ENCODE peak calls at places on chromosomes 6 and 20, in nine cellular contexts. B is NCI-H510A treated with DMSO at 0.1 percent for 48 hours; J is activated CD4-positive, alpha-beta T cell treated with anti-CD3 and anti-CD28 coated beads, Interleukin-2, amount 10 ng/mL, durations not matched to agents 7 days and 5 days; Y is CD8-positive, alpha-beta memory T cell; R is heart right ventricle; H is IMR-90; U is H7; C is PC-3; X is stromal cell of bone marrow. I is an unnamed sample.

GRCh38 chr6:123276439-123277045 is 280.5 kb downstream of the CLVS2 start:
- DNase-seq in U (peak; percentile 0), Y (no peak), J (no peak), X (no peak), R (no peak), C (no peak), B (no peak), H (no peak), I (peak; percentile 56)

GRCh38 chr20:33387177-33387576 is 14.1 kb downstream of the CDK5RAP1 start:
- DNase-seq in U (no peak), J (no peak), C (no peak), R (peak; percentile 47), H (peak; percentile 28), X (no peak), Y (no peak), B (no peak), I (no peak)

GRCh38 chr6:30837870-30838269 is 46.4 kb upstream of the DDR1 start:
- DNase-seq in U (no peak), C (peak; percentile 32), B (no peak), R (no peak), J (no peak), X (no peak), Y (no peak), H (no peak), I (no peak)

GRCh38 chr6:37535701-37536461 is 36.2 kb upstream of the CCDC167 start:
- DNase-seq in B (peak; percentile 52), Y (no peak), J (no peak), U (peak; percentile 82), X (no peak), R (no peak), C (peak; percentile 40), H (no peak), I (peak; percentile 75)

GRCh38 chr6:2127484-2127911 is 117.9 kb downstream of the GMDS start:
- DNase-seq in C (no peak), J (no peak), Y (peak; percentile 3), B (no peak), H (no peak), X (no peak), R (peak; percentile 74), U (peak; percentile 16), I (no peak)

GRCh38 chr20:63690898-63691710 is 5.3 kb upstream of the TNFRSF6B start:
- DNase-seq in Y (no peak), R (no peak), B (no peak), J (no peak), X (no peak), H (no peak), U (peak; percentile 76), C (no peak), I (no peak)

GRCh38 chr20:51458751-51459439 is 83.6 kb downstream of the NFATC2 start:
- DNase-seq in U (no peak), Y (no peak), J (no peak), X (no peak), R (no peak), C (no peak), B (no peak), H (no peak), I (no peak)

GRCh38 chr6:54654376-54654775 is 192.2 kb upstream of the FAM83B start:
- DNase-seq in U (no peak), J (no peak), R (no peak), Y (no peak), B (no peak), C (peak; percentile 26), X (no peak), H (no peak), I (no peak)

GRCh38 chr6:71383891-71384489 is 95.4 kb downstream of the OGFRL1 start:
- DNase-seq in X (no peak), J (peak; percentile 15), B (peak; percentile 7), U (peak; percentile 1), Y (no peak), R (no peak), C (peak; percentile 72), H (peak; percentile 72), I (peak; percentile 44)

GRCh38 chr6:123171341-123171740 is 175.3 kb downstream of the CLVS2 start:
- DNase-seq in U (no peak), J (no peak), B (no peak), H (no peak), Y (no peak), C (peak; percentile 7), X (no peak), R (no peak), I (no peak)

GRCh38 chr6:131950767-131951575 is at the start of gene CCN2:
- DNase-seq in R (peak; percentile 80), J (no peak), Y (no peak), C (peak; percentile 87), B (no peak), H (peak; percentile 100), X (peak; percentile 86), U (peak; percentile 88), I (peak; percentile 98)

GRCh38 chr20:32144898-32145662 is 35.6 kb downstream of the TM9SF4 start:
- DNase-seq in C (no peak), U (no peak), B (peak; percentile 81), R (no peak), H (no peak), Y (no peak), X (no peak), J (no peak), I (no peak)

GRCh38 chr20:364905-365794 is 15.4 kb upstream of the TRIB3 start:
- DNase-seq in U (no peak), C (peak; percentile 97), J (no peak), X (no peak), R (no peak), Y (no peak), B (no peak), H (peak; percentile 51), I (no peak)

GRCh38 chr20:32018269-32019155 is 8.3 kb downstream of the CCM2L start:
- DNase-seq in C (peak; percentile 53), Y (peak; percentile 29), R (peak; percentile 64), H (no peak), U (peak; percentile 99), B (peak; percentile 90), J (peak; percentile 34), X (no peak), I (peak; percentile 92)

GRCh38 chr20:62427172-62428007 is at the start of gene RBBP8NL:
- DNase-seq in B (peak; percentile 98), J (no peak), R (no peak), X (no peak), U (peak; percentile 90), H (no peak), Y (no peak), C (peak; percentile 98), I (no peak)

GRCh38 chr20:21505810-21506530 is 7.9 kb downstream of the NKX2-2 start:
- DNase-seq in Y (peak; percentile 46), J (peak; percentile 51), C (peak; percentile 57), R (peak; percentile 57), U (peak; percentile 96), B (peak; percentile 26), H (peak; percentile 20), X (no peak), I (peak; percentile 89)

GRCh38 chr6:120378582-120379220 is 955.6 kb downstream of the TBC1D32 start:
- DNase-seq in U (peak; percentile 28), R (no peak), B (peak; percentile 3), C (peak; percentile 70), H (no peak), J (no peak), Y (no peak), X (peak; percentile 5), I (peak; percentile 63)

GRCh38 chr6:84486526-84486925 is 259.1 kb upstream of the CEP162 start:
- DNase-seq in Y (no peak), B (no peak), H (no peak), C (no peak), J (no peak), R (no peak), U (no peak), X (no peak), I (no peak)

GRCh38 chr6:39823187-39823815 is 31.1 kb downstream of the DAAM2 start:
- DNase-seq in Y (no peak), B (no peak), X (no peak), C (no peak), U (no peak), H (no peak), R (peak; percentile 46), J (no peak), I (no peak)